ENCODE peak calls at places on chromosomes 11 and 22, in six cellular contexts. One of them, this sample, is unnamed.
A peak's percentile ranks its signal among the peaks of the same experiment; 100 is the strongest.

GRCh38 chr22:23387827-23388491 is 192.1 kb downstream of the IGLL1 start:
- DNase-seq in neuronal stem cell: no peak
- DNase-seq in IMR-90: no peak
- DNase-seq in mesenchymal stem cell: no peak
- DNase-seq in H1: no peak
- DNase-seq in H9: no peak
- DNase-seq in this sample: no peak

GRCh38 chr22:37178350-37179125 is 9.5 kb downstream of the C1QTNF6 start:
- DNase-seq in IMR-90: no peak
- DNase-seq in neuronal stem cell: no peak
- DNase-seq in mesenchymal stem cell: no peak
- DNase-seq in H9: no peak
- DNase-seq in H1: no peak
- DNase-seq in this sample: no peak

GRCh38 chr11:16923987-16924386 is 90.2 kb downstream of the PLEKHA7 start:
- DNase-seq in IMR-90: no peak
- DNase-seq in mesenchymal stem cell: no peak
- DNase-seq in H9: no peak
- DNase-seq in H1: no peak
- DNase-seq in neuronal stem cell: no peak
- DNase-seq in this sample: peak; percentile 27

GRCh38 chr11:57248780-57249383 is 11.8 kb upstream of the APLNR start:
- DNase-seq in IMR-90: peak; percentile 67
- DNase-seq in H1: peak; percentile 70
- DNase-seq in mesenchymal stem cell: peak; percentile 62
- DNase-seq in neuronal stem cell: peak; percentile 79
- DNase-seq in H9: peak; percentile 89
- DNase-seq in this sample: peak; percentile 91

GRCh38 chr11:76233936-76234703 is 27.8 kb upstream of the WNT11 start:
- DNase-seq in IMR-90: no peak
- DNase-seq in H9: peak; percentile 50
- DNase-seq in H1: no peak
- DNase-seq in neuronal stem cell: no peak
- DNase-seq in mesenchymal stem cell: peak; percentile 26
- DNase-seq in this sample: no peak

GRCh38 chr11:17822021-17822781 is 87.6 kb downstream of the KCNC1 start:
- DNase-seq in mesenchymal stem cell: peak; percentile 87
- DNase-seq in H9: no peak
- DNase-seq in H1: no peak
- DNase-seq in IMR-90: peak; percentile 82
- DNase-seq in neuronal stem cell: no peak
- DNase-seq in this sample: no peak

GRCh38 chr11:57197762-57198161 is 16.0 kb downstream of the LRRC55 start:
- DNase-seq in H9: no peak
- DNase-seq in mesenchymal stem cell: no peak
- DNase-seq in H1: no peak
- DNase-seq in neuronal stem cell: no peak
- DNase-seq in IMR-90: no peak
- DNase-seq in this sample: no peak

GRCh38 chr11:61728066-61728939 is 24.1 kb upstream of the MYRF start:
- DNase-seq in mesenchymal stem cell: no peak
- DNase-seq in H9: no peak
- DNase-seq in IMR-90: no peak
- DNase-seq in H1: no peak
- DNase-seq in neuronal stem cell: no peak
- DNase-seq in this sample: no peak

GRCh38 chr11:113349528-113349927 is 35.1 kb downstream of the TTC12 start:
- DNase-seq in mesenchymal stem cell: no peak
- DNase-seq in IMR-90: no peak
- DNase-seq in neuronal stem cell: no peak
- DNase-seq in H1: no peak
- DNase-seq in H9: no peak
- DNase-seq in this sample: no peak

GRCh38 chr11:45885274-45885920 is at the start of gene MAPK8IP1:
- DNase-seq in IMR-90: no peak
- DNase-seq in neuronal stem cell: peak; percentile 71
- DNase-seq in H1: peak; percentile 17
- DNase-seq in mesenchymal stem cell: peak; percentile 35
- DNase-seq in H9: peak; percentile 75
- DNase-seq in this sample: peak; percentile 72

GRCh38 chr22:26047920-26048319 is 121.3 kb upstream of the SEZ6L start:
- DNase-seq in H1: no peak
- DNase-seq in mesenchymal stem cell: no peak
- DNase-seq in H9: no peak
- DNase-seq in neuronal stem cell: no peak
- DNase-seq in IMR-90: no peak
- DNase-seq in this sample: no peak

GRCh38 chr11:70522613-70523311 is 124.4 kb downstream of the CTTN start:
- DNase-seq in IMR-90: no peak
- DNase-seq in H9: peak; percentile 35
- DNase-seq in mesenchymal stem cell: no peak
- DNase-seq in neuronal stem cell: peak; percentile 24
- DNase-seq in H1: no peak
- DNase-seq in this sample: no peak

GRCh38 chr22:40043793-40044101 is 49.0 kb downstream of the FAM83F start:
- DNase-seq in H9: no peak
- DNase-seq in IMR-90: no peak
- DNase-seq in neuronal stem cell: no peak
- DNase-seq in H1: no peak
- DNase-seq in mesenchymal stem cell: no peak
- DNase-seq in this sample: no peak

GRCh38 chr11:2686360-2687222 is 13.2 kb downstream of the KCNQ1OT1 start:
- DNase-seq in mesenchymal stem cell: no peak
- DNase-seq in neuronal stem cell: no peak
- DNase-seq in IMR-90: no peak
- DNase-seq in H9: no peak
- DNase-seq in H1: no peak
- DNase-seq in this sample: no peak

GRCh38 chr11:120707663-120708062 is 196.1 kb downstream of the GRIK4 start:
- DNase-seq in neuronal stem cell: no peak
- DNase-seq in IMR-90: no peak
- DNase-seq in mesenchymal stem cell: no peak
- DNase-seq in H1: no peak
- DNase-seq in H9: no peak
- DNase-seq in this sample: no peak

DNA sequence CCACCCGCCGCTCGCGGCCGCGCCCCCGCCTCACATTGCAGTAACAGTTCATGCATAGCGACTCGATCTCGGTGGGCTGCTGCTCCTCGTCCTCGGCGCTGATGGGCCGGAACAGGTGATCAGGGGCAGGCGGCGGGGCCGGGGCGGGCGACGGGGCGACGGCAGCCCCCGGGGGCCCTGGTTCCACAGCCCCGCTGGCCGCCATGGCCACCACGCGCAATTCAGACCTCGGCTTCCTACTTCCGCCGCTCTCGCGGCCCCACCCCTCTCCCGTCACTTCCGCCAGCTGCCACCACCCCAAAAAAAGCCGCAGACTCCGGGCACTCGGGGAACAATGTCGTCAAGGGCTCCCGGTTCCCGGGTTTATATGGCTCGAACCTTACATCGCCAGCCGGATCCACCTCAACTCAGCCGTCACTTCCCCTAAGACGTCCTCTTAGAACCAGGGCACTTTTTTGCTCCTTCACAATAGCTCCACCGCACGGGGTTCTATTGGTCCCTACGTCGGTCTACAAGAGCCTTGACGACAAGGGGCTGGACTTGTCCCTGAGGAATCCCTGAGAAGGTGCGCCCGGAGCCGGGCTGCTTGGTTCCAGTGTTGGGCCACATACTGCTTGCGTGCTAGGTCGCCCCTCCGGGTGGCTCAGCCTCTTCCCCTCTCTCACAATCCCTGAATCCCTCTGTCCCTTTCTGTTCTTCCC is at the start of gene ZPR1:
- DNase-seq in IMR-90: peak; percentile 56
- DNase-seq in neuronal stem cell: peak; percentile 51
- DNase-seq in H1: no peak
- DNase-seq in H9: peak; percentile 76
- DNase-seq in mesenchymal stem cell: peak; percentile 83
- DNase-seq in this sample: peak; percentile 81
- H2AK5ac ChIP-seq in IMR-90: peak within 1 kb of the TSS; percentile 89
- H2AK5ac ChIP-seq in neuronal stem cell: peak within 1 kb of the TSS; percentile 57
- H2AK5ac ChIP-seq in H1: no peak within 1 kb of the TSS
- H2AK5ac ChIP-seq in H9: no peak within 1 kb of the TSS
- H2AK5ac ChIP-seq in mesenchymal stem cell: peak within 1 kb of the TSS; percentile 86
- H2AK5ac ChIP-seq in this sample: peak within 1 kb of the TSS; percentile 45

DNA sequence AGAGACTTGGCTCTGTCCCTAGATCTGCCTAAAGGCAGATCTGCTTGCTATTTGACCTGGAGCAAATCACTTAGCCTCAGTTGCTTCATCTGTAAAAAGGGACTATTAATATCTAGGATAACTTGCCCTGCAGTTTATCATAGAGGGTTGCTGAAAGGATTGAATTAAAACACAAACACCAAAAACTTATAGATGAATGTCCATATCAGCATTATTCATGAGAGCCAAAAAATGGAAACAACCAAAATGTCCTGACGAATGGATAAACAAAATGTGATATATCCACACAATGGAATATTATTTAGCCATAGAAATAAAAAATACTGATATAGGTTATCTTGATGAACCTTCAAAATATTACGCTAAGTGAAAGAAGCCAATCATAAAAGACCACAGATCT is 67.2 kb downstream of the USP35 start:
- DNase-seq in IMR-90: no peak
- DNase-seq in H9: no peak
- DNase-seq in mesenchymal stem cell: no peak
- DNase-seq in neuronal stem cell: no peak
- DNase-seq in H1: no peak
- DNase-seq in this sample: no peak
- H2BK120ac ChIP-seq in IMR-90: no peak overlapping the region
- H2BK120ac ChIP-seq in H9: no peak overlapping the region
- H2BK120ac ChIP-seq in mesenchymal stem cell: no peak overlapping the region
- H2BK120ac ChIP-seq in neuronal stem cell: no peak overlapping the region
- H2BK120ac ChIP-seq in H1: no peak overlapping the region
- H2BK120ac ChIP-seq in this sample: no peak overlapping the region

GRCh38 chr11:429931-430456 is 11.8 kb downstream of the ANO9 start:
- DNase-seq in neuronal stem cell: no peak
- DNase-seq in H1: no peak
- DNase-seq in IMR-90: no peak
- DNase-seq in H9: no peak
- DNase-seq in mesenchymal stem cell: no peak
- DNase-seq in this sample: peak; percentile 37
- H3K4me2 ChIP-seq in neuronal stem cell: no peak overlapping the region
- H3K4me2 ChIP-seq in H1: no peak overlapping the region
- H3K4me2 ChIP-seq in IMR-90: no peak overlapping the region
- H3K4me2 ChIP-seq in H9: no peak overlapping the region
- H3K4me2 ChIP-seq in mesenchymal stem cell: no peak overlapping the region
- H3K4me2 ChIP-seq in this sample: no peak overlapping the region

DNA sequence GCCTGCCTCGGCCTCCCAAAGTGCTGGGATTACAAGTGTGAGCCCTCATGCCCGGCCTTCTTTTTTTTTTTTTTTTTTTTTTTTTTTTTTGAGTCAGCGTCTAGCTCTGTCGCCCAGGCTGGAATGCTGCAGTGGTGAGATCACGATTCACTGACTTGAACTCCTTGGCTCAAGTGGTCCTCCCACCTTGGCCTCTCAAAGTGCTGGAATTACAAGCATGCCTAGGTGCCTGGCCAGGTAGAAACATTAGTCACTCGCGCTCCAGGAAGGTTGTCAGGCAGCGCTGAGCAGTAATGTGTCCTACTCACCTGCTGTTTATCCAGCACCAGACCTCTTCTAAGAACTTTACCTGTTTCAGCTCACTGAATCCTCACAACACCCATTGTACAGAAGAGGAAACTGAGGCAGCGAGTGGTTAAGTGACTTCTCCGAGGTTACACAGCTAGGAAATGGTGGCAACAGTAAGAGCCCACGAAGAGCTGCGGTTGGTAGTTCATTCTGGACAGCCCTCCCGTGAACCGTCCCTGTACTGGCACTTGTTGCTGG is 496 bp upstream of the CST6 start:
- DNase-seq in neuronal stem cell: no peak
- DNase-seq in H9: peak; percentile 71
- DNase-seq in IMR-90: peak; percentile 53
- DNase-seq in mesenchymal stem cell: peak; percentile 61
- DNase-seq in H1: no peak
- DNase-seq in this sample: peak; percentile 95
- H2AK5ac ChIP-seq in neuronal stem cell: no peak overlapping the region
- H2AK5ac ChIP-seq in H9: no peak overlapping the region
- H2AK5ac ChIP-seq in IMR-90: peak overlapping the region; percentile 1
- H2AK5ac ChIP-seq in mesenchymal stem cell: no peak overlapping the region
- H2AK5ac ChIP-seq in H1: no peak overlapping the region
- H2AK5ac ChIP-seq in this sample: no peak overlapping the region

GRCh38 chr11:207213-208176 is at the start of the genes BET1L and RIC8A:
- DNase-seq in neuronal stem cell: peak; percentile 93
- DNase-seq in mesenchymal stem cell: peak; percentile 99
- DNase-seq in IMR-90: peak; percentile 99
- DNase-seq in H9: peak; percentile 96
- DNase-seq in H1: peak; percentile 86
- DNase-seq in this sample: peak; percentile 99
- H2BK120ac ChIP-seq in neuronal stem cell: peak within 1 kb of the TSS; percentile 63
- H2BK120ac ChIP-seq in mesenchymal stem cell: peak within 1 kb of the TSS; percentile 98
- H2BK120ac ChIP-seq in IMR-90: peak within 1 kb of the TSS; percentile 48
- H2BK120ac ChIP-seq in H9: peak within 1 kb of the TSS; percentile 71
- H2BK120ac ChIP-seq in H1: no peak within 1 kb of the TSS
- H2BK120ac ChIP-seq in this sample: no peak within 1 kb of the TSS

GRCh38 chr11:63212742-63213141 is 30.7 kb downstream of the SLC22A25 start:
- DNase-seq in neuronal stem cell: peak; percentile 8
- DNase-seq in H9: no peak
- DNase-seq in H1: no peak
- DNase-seq in mesenchymal stem cell: peak; percentile 22
- DNase-seq in IMR-90: no peak
- DNase-seq in this sample: peak; percentile 19
- H3K4me2 ChIP-seq in neuronal stem cell: no peak overlapping the region
- H3K4me2 ChIP-seq in H9: no peak overlapping the region
- H3K4me2 ChIP-seq in H1: no peak overlapping the region
- H3K4me2 ChIP-seq in mesenchymal stem cell: no peak overlapping the region
- H3K4me2 ChIP-seq in IMR-90: no peak overlapping the region
- H3K4me2 ChIP-seq in this sample: no peak overlapping the region

GRCh38 chr11:22474621-22475020 is 136.4 kb downstream of the SLC17A6 start:
- DNase-seq in neuronal stem cell: no peak
- DNase-seq in H9: no peak
- DNase-seq in mesenchymal stem cell: no peak
- DNase-seq in H1: no peak
- DNase-seq in IMR-90: no peak
- DNase-seq in this sample: no peak
- H2AK5ac ChIP-seq in neuronal stem cell: no peak overlapping the region
- H2AK5ac ChIP-seq in H9: no peak overlapping the region
- H2AK5ac ChIP-seq in mesenchymal stem cell: no peak overlapping the region
- H2AK5ac ChIP-seq in H1: no peak overlapping the region
- H2AK5ac ChIP-seq in IMR-90: no peak overlapping the region
- H2AK5ac ChIP-seq in this sample: no peak overlapping the region

DNA sequence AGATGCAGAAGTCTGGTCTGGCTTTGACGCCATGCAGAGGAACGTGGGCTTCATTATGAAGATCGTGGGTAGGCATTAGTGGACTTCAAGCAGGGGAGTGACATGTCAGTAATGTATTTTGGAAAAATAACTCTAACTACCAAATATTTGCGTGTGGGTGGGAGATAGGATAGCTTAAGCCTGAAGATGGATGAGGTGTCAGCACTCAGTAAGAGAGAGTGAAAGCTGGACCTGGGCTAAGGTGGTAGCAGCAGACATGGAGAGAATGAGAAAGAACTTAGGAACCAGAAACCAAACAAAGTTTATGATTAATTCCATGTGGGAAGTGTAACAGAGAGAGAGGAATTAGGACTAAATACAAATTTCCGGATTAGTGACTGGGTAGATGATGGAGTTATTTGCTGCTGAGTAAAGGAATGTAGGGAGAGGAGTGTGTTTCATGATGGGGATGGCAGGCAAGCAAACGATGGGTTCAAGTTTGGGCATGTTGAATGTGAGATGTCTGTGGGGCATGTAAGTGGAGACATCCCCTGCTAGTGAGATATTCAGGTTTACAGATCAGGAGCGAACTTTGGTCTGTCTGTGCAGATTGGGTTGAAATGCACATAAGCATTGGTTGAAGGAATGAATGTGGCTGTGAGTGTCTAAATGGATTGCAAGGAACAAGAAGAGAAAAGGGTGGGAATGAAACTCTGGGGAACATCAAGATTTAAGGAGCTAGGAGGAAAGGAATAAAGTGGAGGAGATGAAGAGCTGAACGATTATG is 185.5 kb upstream of the MTMR2 start:
- DNase-seq in H1: no peak
- DNase-seq in mesenchymal stem cell: no peak
- DNase-seq in H9: no peak
- DNase-seq in IMR-90: peak; percentile 19
- DNase-seq in neuronal stem cell: no peak
- DNase-seq in this sample: no peak
- H2BK120ac ChIP-seq in H1: no peak overlapping the region
- H2BK120ac ChIP-seq in mesenchymal stem cell: no peak overlapping the region
- H2BK120ac ChIP-seq in H9: no peak overlapping the region
- H2BK120ac ChIP-seq in IMR-90: peak overlapping the region; percentile 36
- H2BK120ac ChIP-seq in neuronal stem cell: no peak overlapping the region
- H2BK120ac ChIP-seq in this sample: no peak overlapping the region